ENCODE peak calls at places on chromosome X, in five cellular contexts. F, M, Q, N and W are unnamed samples.

GRCh38 chrX:104459796-104460195 is 106.2 kb upstream of the IL1RAPL2 start:
- DNase-seq in Q (no peak), M (no peak), F (no peak), N (no peak), W (no peak)

GRCh38 chrX:102345916-102346315 is 93.9 kb downstream of the NXF2B start:
- DNase-seq in M (peak), F (peak), Q (peak), N (peak), W (peak)

GRCh38 chrX:20861113-20861512 is 513.1 kb upstream of the CNKSR2 start:
- DNase-seq in N (no peak), F (no peak), M (no peak), Q (no peak), W (no peak)

GRCh38 chrX:56764153-56764974 is 35.3 kb downstream of the NBDY start:
- DNase-seq in M (peak), F (peak), Q (peak), N (peak), W (peak)

GRCh38 chrX:41909068-41909467 is 14.3 kb downstream of the CASK start:
- DNase-seq in N (no peak), Q (peak), F (no peak), M (no peak), W (no peak)

GRCh38 chrX:104343408-104344129 is 88.8 kb upstream of the ESX1 start:
- DNase-seq in F (peak), N (peak), M (peak), Q (peak), W (peak)

GRCh38 chrX:46653482-46653881 is 79.9 kb downstream of the CHST7 start:
- DNase-seq in N (no peak), M (peak), F (peak), Q (no peak), W (no peak)

GRCh38 chrX:19543951-19544359 is 28.6 kb upstream of the MAP3K15 start:
- DNase-seq in N (no peak), F (no peak), M (no peak), Q (no peak), W (no peak)

GRCh38 chrX:74523224-74523623 is 91.2 kb downstream of the RLIM start:
- DNase-seq in M (no peak), Q (no peak), F (no peak), N (no peak), W (no peak)

GRCh38 chrX:132092439-132093065 is 35.3 kb downstream of the FRMD7 start:
- DNase-seq in M (peak), Q (peak), F (peak), N (peak), W (peak)

GRCh38 chrX:37315511-37316248 is 33.5 kb upstream of the PRRG1 start:
- DNase-seq in Q (no peak), F (no peak), M (no peak), N (no peak), W (no peak)

GRCh38 chrX:139972629-139973257 is 7.4 kb upstream of the CXorf66 start:
- DNase-seq in F (no peak), M (no peak), N (no peak), Q (no peak), W (no peak)

GRCh38 chrX:83759872-83760271 is 101.1 kb upstream of the CYLC1 start:
- DNase-seq in N (no peak), M (no peak), Q (peak), F (no peak), W (peak)

GRCh38 chrX:119541188-119541587 is 24.0 kb downstream of the STEEP1 start:
- DNase-seq in M (no peak), N (no peak), Q (no peak), F (no peak), W (no peak)

GRCh38 chrX:119537487-119537886 is 27.7 kb downstream of the STEEP1 start:
- DNase-seq in N (no peak), Q (no peak), M (no peak), F (no peak), W (no peak)

GRCh38 chrX:119539872-119540271 is 25.3 kb downstream of the STEEP1 start:
- DNase-seq in Q (no peak), F (no peak), N (no peak), M (no peak), W (no peak)
- TF ChIP-seq CTCF in Q (peak), F (peak), N (no peak), M (peak), W (no peak)

GRCh38 chrX:120293015-120293414 is 18.2 kb downstream of the TMEM255A start:
- DNase-seq in M (no peak), N (no peak), Q (no peak), F (no peak), W (no peak)
- TF ChIP-seq CTCF in M (no peak), N (no peak), Q (no peak), F (no peak), W (no peak)

DNA sequence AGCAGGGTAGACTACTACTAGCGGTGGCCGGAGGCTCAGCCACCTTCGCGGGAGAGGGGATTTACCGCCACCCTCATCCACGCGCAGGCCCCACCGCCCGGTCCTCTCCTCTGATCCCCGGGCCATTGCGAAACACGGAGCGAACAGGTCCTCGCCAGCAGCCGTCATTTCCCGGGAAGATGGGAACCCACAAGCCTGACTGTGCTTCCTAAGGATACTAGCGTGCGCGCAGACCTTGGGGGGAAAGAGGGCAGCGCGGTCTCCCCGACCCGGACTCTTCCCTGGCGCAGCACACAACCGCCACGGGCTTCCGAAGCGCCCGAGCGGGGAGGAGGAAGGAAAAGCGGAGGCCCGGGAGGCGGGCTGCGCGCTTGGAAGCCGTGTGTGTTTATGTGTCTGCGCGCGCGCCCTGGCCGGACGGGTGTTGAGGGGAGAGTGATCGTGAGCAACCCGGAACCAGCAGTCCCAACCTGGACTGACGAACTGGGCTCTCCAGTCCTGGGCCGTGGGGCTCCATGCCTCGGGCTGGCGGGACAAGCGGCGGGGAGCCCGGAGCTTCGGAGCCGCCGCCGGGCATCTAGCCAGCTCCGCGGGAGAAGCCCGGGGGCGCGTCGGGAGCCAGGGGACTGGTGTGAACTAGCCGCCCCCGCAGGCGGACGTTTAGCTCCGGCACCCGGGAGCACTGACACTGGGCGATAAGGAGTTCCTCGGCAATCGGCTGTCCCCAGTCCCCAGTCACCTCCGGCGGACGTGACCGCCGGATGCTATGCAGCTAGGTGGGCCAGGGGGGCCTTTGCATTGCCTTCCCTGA is 74.6 kb upstream of the BCOR start:
- DNase-seq in F (no peak), M (peak), N (peak), Q (peak), W (peak)
- TF ChIP-seq CTCF in F (no peak), M (no peak), N (no peak), Q (no peak), W (no peak)

GRCh38 chrX:126820700-126821420 is 1.3 kb downstream of the PRR32 start:
- DNase-seq in Q (no peak), N (no peak), F (no peak), M (no peak), W (no peak)
- TF ChIP-seq CTCF in Q (no peak), N (no peak), F (no peak), M (no peak), W (no peak)